ENCODE peak calls at places on chromosomes 16 and 17, in six cellular contexts. I, T, Z, F, X and Q are unnamed samples.

GRCh38 chr16:67268136-67268579 is 11.2 kb upstream of the PLEKHG4 start:
- DNase-seq in X (no peak), Z (peak; percentile 67), T (no peak), I (no peak), F (no peak), Q (peak; percentile 94)

GRCh38 chr17:1067282-1067956 is 70.5 kb downstream of the TIMM22 start:
- DNase-seq in X (no peak), F (no peak), T (no peak), I (no peak), Z (peak; percentile 62), Q (peak; percentile 53)

GRCh38 chr16:10332301-10332700 is 53.6 kb upstream of the ATF7IP2 start:
- DNase-seq in X (no peak), I (no peak), Z (no peak), T (no peak), F (no peak), Q (peak; percentile 95)

GRCh38 chr17:17367931-17368330 is 64.8 kb downstream of the NT5M start:
- DNase-seq in I (no peak), F (peak; percentile 0), X (no peak), T (no peak), Z (peak; percentile 24), Q (no peak)

GRCh38 chr17:77299256-77300015 is 158.7 kb downstream of the SEC14L1 start:
- DNase-seq in Z (no peak), T (no peak), F (no peak), I (no peak), X (no peak), Q (no peak)

GRCh38 chr17:1485311-1485747 is 7.2 kb downstream of the MYO1C start:
- DNase-seq in T (no peak), Z (peak; percentile 81), X (no peak), F (peak; percentile 87), I (no peak), Q (peak; percentile 80)

GRCh38 chr16:88754912-88755744 is 29.9 kb downstream of the PIEZO1 start:
- DNase-seq in X (no peak), I (no peak), F (peak; percentile 80), T (no peak), Z (no peak), Q (no peak)

GRCh38 chr16:27976990-27977389 is 86.5 kb downstream of the GSG1L start:
- DNase-seq in Z (no peak), I (no peak), T (no peak), F (no peak), X (no peak), Q (no peak)

GRCh38 chr17:7579839-7580630 is 597 bp downstream of the CD68 start:
- DNase-seq in F (no peak), Z (no peak), T (no peak), X (no peak), I (no peak), Q (no peak)

GRCh38 chr17:80710716-80711115 is 166.1 kb downstream of the RPTOR start:
- DNase-seq in I (no peak), Z (no peak), T (no peak), F (no peak), X (no peak), Q (no peak)

GRCh38 chr17:39400547-39401411 is 647 bp downstream of the FBXL20 start:
- DNase-seq in I (no peak), X (peak; percentile 1), T (no peak), Z (peak; percentile 54), F (no peak), Q (peak; percentile 31)

GRCh38 chr17:11304568-11304967 is 63.6 kb downstream of the SHISA6 start:
- DNase-seq in T (no peak), F (no peak), X (no peak), Z (no peak), I (no peak), Q (no peak)

GRCh38 chr17:15398736-15399331 is 57.4 kb upstream of the TEKT3 start:
- DNase-seq in X (no peak), F (no peak), Z (peak; percentile 59), T (no peak), I (no peak), Q (no peak)

GRCh38 chr16:55876854-55877253 is 1.7 kb upstream of the CES5A start:
- DNase-seq in X (no peak), T (no peak), F (no peak), I (no peak), Z (no peak), Q (peak; percentile 88)

GRCh38 chr16:57519796-57520360 is 16.5 kb downstream of the CCDC102A start:
- DNase-seq in T (peak; percentile 61), I (peak; percentile 25), X (peak; percentile 76), F (peak; percentile 86), Z (peak; percentile 88), Q (peak; percentile 78)

GRCh38 chr16:48498761-48499600 is 111.0 kb downstream of the N4BP1 start:
- DNase-seq in T (no peak), X (no peak), I (no peak), Z (no peak), F (no peak), Q (peak; percentile 7)

GRCh38 chr16:27232061-27232841 is 28.9 kb downstream of the KDM8 start:
- DNase-seq in X (no peak), T (no peak), Z (peak; percentile 43), I (no peak), F (no peak), Q (no peak)

GRCh38 chr17:48704521-48704920 is 17.8 kb downstream of the PRAC1 start:
- DNase-seq in Z (no peak), T (peak; percentile 79), F (no peak), I (no peak), X (no peak), Q (no peak)

GRCh38 chr16:53429221-53429943 is 4.9 kb upstream of the RBL2 start:
- DNase-seq in X (no peak), F (no peak), I (no peak), T (no peak), Z (no peak), Q (no peak)

GRCh38 chr16:29875206-29875605 is 12.2 kb upstream of the CDIPT start:
- DNase-seq in T (no peak), X (no peak), Z (no peak), F (no peak), I (no peak), Q (no peak)

GRCh38 chr17:7857724-7858486 is at the start of gene CYB5D1:
- DNase-seq in X (peak; percentile 82), Z (peak; percentile 92), F (peak; percentile 94), T (peak; percentile 86), I (no peak), Q (peak; percentile 96)

GRCh38 chr16:64925166-64925565 is 196.7 kb downstream of the CDH11 start:
- DNase-seq in F (no peak), T (no peak), I (no peak), Z (peak; percentile 20), X (no peak), Q (no peak)

GRCh38 chr17:17042851-17043667 is 802 bp downstream of the MPRIP start:
- DNase-seq in T (no peak), X (no peak), I (no peak), F (peak; percentile 45), Z (no peak), Q (peak; percentile 39)

GRCh38 chr17:6245301-6245810 is 175.2 kb downstream of the WSCD1 start:
- DNase-seq in F (no peak), I (no peak), Z (no peak), X (no peak), T (no peak), Q (no peak)

GRCh38 chr16:22240023-22240697 is 34.1 kb downstream of the EEF2K start:
- DNase-seq in X (no peak), I (no peak), Z (no peak), T (no peak), F (no peak), Q (no peak)

GRCh38 chr17:45977506-45977824 is 21.6 kb upstream of the STH start:
- DNase-seq in X (no peak), T (no peak), Z (no peak), F (no peak), I (no peak), Q (no peak)

GRCh38 chr17:37833237-37833859 is 88.5 kb upstream of the HNF1B start:
- DNase-seq in X (no peak), I (no peak), Z (no peak), F (no peak), T (no peak), Q (no peak)

GRCh38 chr17:72297326-72298115 is 176.7 kb downstream of the SOX9 start:
- DNase-seq in X (no peak), I (no peak), F (no peak), Z (peak; percentile 48), T (no peak), Q (peak; percentile 29)

GRCh38 chr17:80424878-80425765 is 10.2 kb downstream of the ENDOV start:
- DNase-seq in T (no peak), Z (no peak), X (no peak), I (no peak), F (peak; percentile 37), Q (peak; percentile 52)